ENCODE peak calls at places on chromosomes 3 and 15, in ten cellular contexts. One of them, this sample, is unnamed.
A peak's percentile ranks its signal among the peaks of the same experiment; 100 is the strongest.

GRCh38 chr3:110314512-110315114 is 757.0 kb upstream of the NECTIN3 start:
- DNase-seq in Peyer's patch: no peak
- DNase-seq in suprapubic skin: no peak
- DNase-seq in epithelial cell of prostate: no peak
- DNase-seq in lower lobe of right lung: no peak
- DNase-seq in CD8-positive, alpha-beta memory T cell: peak; percentile 31
- DNase-seq in neuronal stem cell: peak; percentile 35
- DNase-seq in RWPE1: peak; percentile 28
- DNase-seq in endothelial cell of umbilical vein: peak; percentile 56
- DNase-seq in heart left ventricle: peak; percentile 37
- DNase-seq in this sample: peak; percentile 29

GRCh38 chr3:33355611-33356010 is 78.4 kb downstream of the FBXL2 start:
- DNase-seq in Peyer's patch: no peak
- DNase-seq in suprapubic skin: no peak
- DNase-seq in epithelial cell of prostate: no peak
- DNase-seq in lower lobe of right lung: no peak
- DNase-seq in CD8-positive, alpha-beta memory T cell: no peak
- DNase-seq in neuronal stem cell: no peak
- DNase-seq in RWPE1: peak; percentile 28
- DNase-seq in endothelial cell of umbilical vein: peak; percentile 39
- DNase-seq in heart left ventricle: no peak
- DNase-seq in this sample: no peak

GRCh38 chr15:40104296-40104864 is 4.3 kb downstream of the BMF start:
- DNase-seq in Peyer's patch: peak; percentile 48
- DNase-seq in suprapubic skin: no peak
- DNase-seq in epithelial cell of prostate: no peak
- DNase-seq in lower lobe of right lung: no peak
- DNase-seq in CD8-positive, alpha-beta memory T cell: no peak
- DNase-seq in neuronal stem cell: no peak
- DNase-seq in RWPE1: no peak
- DNase-seq in endothelial cell of umbilical vein: no peak
- DNase-seq in heart left ventricle: no peak
- DNase-seq in this sample: no peak

GRCh38 chr3:23600178-23600577 is 205.6 kb upstream of the UBE2E1 start:
- DNase-seq in Peyer's patch: no peak
- DNase-seq in suprapubic skin: no peak
- DNase-seq in epithelial cell of prostate: no peak
- DNase-seq in lower lobe of right lung: no peak
- DNase-seq in CD8-positive, alpha-beta memory T cell: no peak
- DNase-seq in neuronal stem cell: no peak
- DNase-seq in RWPE1: peak; percentile 33
- DNase-seq in endothelial cell of umbilical vein: no peak
- DNase-seq in heart left ventricle: no peak
- DNase-seq in this sample: no peak

GRCh38 chr15:63340353-63340752 is 41.3 kb downstream of the CA12 start:
- DNase-seq in Peyer's patch: no peak
- DNase-seq in suprapubic skin: no peak
- DNase-seq in epithelial cell of prostate: no peak
- DNase-seq in lower lobe of right lung: no peak
- DNase-seq in CD8-positive, alpha-beta memory T cell: no peak
- DNase-seq in neuronal stem cell: no peak
- DNase-seq in RWPE1: no peak
- DNase-seq in endothelial cell of umbilical vein: no peak
- DNase-seq in heart left ventricle: no peak
- DNase-seq in this sample: no peak

GRCh38 chr3:108877906-108878305 is 55.3 kb downstream of the TRAT1 start:
- DNase-seq in Peyer's patch: no peak
- DNase-seq in suprapubic skin: no peak
- DNase-seq in epithelial cell of prostate: no peak
- DNase-seq in lower lobe of right lung: no peak
- DNase-seq in CD8-positive, alpha-beta memory T cell: no peak
- DNase-seq in neuronal stem cell: no peak
- DNase-seq in RWPE1: no peak
- DNase-seq in endothelial cell of umbilical vein: no peak
- DNase-seq in heart left ventricle: no peak
- DNase-seq in this sample: no peak

GRCh38 chr3:130834476-130834875 is 59.4 kb upstream of the ATP2C1 start:
- DNase-seq in Peyer's patch: no peak
- DNase-seq in suprapubic skin: no peak
- DNase-seq in epithelial cell of prostate: no peak
- DNase-seq in lower lobe of right lung: no peak
- DNase-seq in CD8-positive, alpha-beta memory T cell: no peak
- DNase-seq in neuronal stem cell: no peak
- DNase-seq in RWPE1: no peak
- DNase-seq in endothelial cell of umbilical vein: no peak
- DNase-seq in heart left ventricle: no peak
- DNase-seq in this sample: no peak

GRCh38 chr3:3170998-3171397 is 8.5 kb downstream of the CRBN start:
- DNase-seq in Peyer's patch: no peak
- DNase-seq in suprapubic skin: no peak
- DNase-seq in epithelial cell of prostate: no peak
- DNase-seq in lower lobe of right lung: no peak
- DNase-seq in CD8-positive, alpha-beta memory T cell: no peak
- DNase-seq in neuronal stem cell: no peak
- DNase-seq in RWPE1: no peak
- DNase-seq in endothelial cell of umbilical vein: peak; percentile 76
- DNase-seq in heart left ventricle: no peak
- DNase-seq in this sample: no peak

GRCh38 chr15:68209272-68209671 is 4.1 kb upstream of the CALML4 start:
- DNase-seq in Peyer's patch: no peak
- DNase-seq in suprapubic skin: peak; percentile 47
- DNase-seq in epithelial cell of prostate: no peak
- DNase-seq in lower lobe of right lung: no peak
- DNase-seq in CD8-positive, alpha-beta memory T cell: no peak
- DNase-seq in neuronal stem cell: no peak
- DNase-seq in RWPE1: no peak
- DNase-seq in endothelial cell of umbilical vein: no peak
- DNase-seq in heart left ventricle: no peak
- DNase-seq in this sample: no peak

GRCh38 chr3:134079761-134080160 is 50.0 kb upstream of the SLCO2A1 start:
- DNase-seq in Peyer's patch: no peak
- DNase-seq in suprapubic skin: no peak
- DNase-seq in epithelial cell of prostate: no peak
- DNase-seq in lower lobe of right lung: no peak
- DNase-seq in CD8-positive, alpha-beta memory T cell: no peak
- DNase-seq in neuronal stem cell: no peak
- DNase-seq in RWPE1: no peak
- DNase-seq in endothelial cell of umbilical vein: no peak
- DNase-seq in heart left ventricle: no peak
- DNase-seq in this sample: no peak

GRCh38 chr3:126527006-126527405 is 3.1 kb downstream of the CHST13 start:
- DNase-seq in Peyer's patch: peak; percentile 34
- DNase-seq in suprapubic skin: no peak
- DNase-seq in epithelial cell of prostate: no peak
- DNase-seq in lower lobe of right lung: peak; percentile 28
- DNase-seq in CD8-positive, alpha-beta memory T cell: no peak
- DNase-seq in neuronal stem cell: no peak
- DNase-seq in RWPE1: no peak
- DNase-seq in endothelial cell of umbilical vein: no peak
- DNase-seq in heart left ventricle: peak; percentile 16
- DNase-seq in this sample: no peak

GRCh38 chr3:111072016-111072891 is 638 bp downstream of the NECTIN3 start:
- DNase-seq in Peyer's patch: peak; percentile 83
- DNase-seq in suprapubic skin: peak; percentile 64
- DNase-seq in epithelial cell of prostate: no peak
- DNase-seq in lower lobe of right lung: peak; percentile 50
- DNase-seq in CD8-positive, alpha-beta memory T cell: peak; percentile 5
- DNase-seq in neuronal stem cell: no peak
- DNase-seq in RWPE1: peak; percentile 18
- DNase-seq in endothelial cell of umbilical vein: peak; percentile 37
- DNase-seq in heart left ventricle: peak; percentile 33
- DNase-seq in this sample: peak; percentile 37

GRCh38 chr3:13105851-13106250 is 32.6 kb upstream of the IQSEC1 start:
- DNase-seq in Peyer's patch: peak; percentile 13
- DNase-seq in suprapubic skin: peak; percentile 11
- DNase-seq in epithelial cell of prostate: no peak
- DNase-seq in lower lobe of right lung: peak; percentile 32
- DNase-seq in CD8-positive, alpha-beta memory T cell: no peak
- DNase-seq in neuronal stem cell: no peak
- DNase-seq in RWPE1: no peak
- DNase-seq in endothelial cell of umbilical vein: no peak
- DNase-seq in heart left ventricle: no peak
- DNase-seq in this sample: no peak

GRCh38 chr15:62262305-62262941 is 97.3 kb upstream of the C2CD4B start:
- DNase-seq in Peyer's patch: no peak
- DNase-seq in suprapubic skin: no peak
- DNase-seq in epithelial cell of prostate: no peak
- DNase-seq in lower lobe of right lung: no peak
- DNase-seq in CD8-positive, alpha-beta memory T cell: no peak
- DNase-seq in neuronal stem cell: no peak
- DNase-seq in RWPE1: no peak
- DNase-seq in endothelial cell of umbilical vein: peak; percentile 4
- DNase-seq in heart left ventricle: no peak
- DNase-seq in this sample: no peak

GRCh38 chr15:75836953-75837321 is 6.3 kb upstream of the UBE2Q2 start:
- DNase-seq in Peyer's patch: no peak
- DNase-seq in suprapubic skin: no peak
- DNase-seq in epithelial cell of prostate: peak; percentile 53
- DNase-seq in lower lobe of right lung: peak; percentile 53
- DNase-seq in CD8-positive, alpha-beta memory T cell: no peak
- DNase-seq in neuronal stem cell: no peak
- DNase-seq in RWPE1: peak; percentile 57
- DNase-seq in endothelial cell of umbilical vein: peak; percentile 42
- DNase-seq in heart left ventricle: peak; percentile 54
- DNase-seq in this sample: no peak

GRCh38 chr15:74345051-74345450 is 22.4 kb downstream of the CYP11A1 start:
- DNase-seq in Peyer's patch: peak; percentile 21
- DNase-seq in suprapubic skin: no peak
- DNase-seq in epithelial cell of prostate: no peak
- DNase-seq in lower lobe of right lung: peak; percentile 24
- DNase-seq in CD8-positive, alpha-beta memory T cell: no peak
- DNase-seq in neuronal stem cell: no peak
- DNase-seq in RWPE1: no peak
- DNase-seq in endothelial cell of umbilical vein: peak; percentile 50
- DNase-seq in heart left ventricle: no peak
- DNase-seq in this sample: no peak

GRCh38 chr15:63040954-63041353 is 1.6 kb upstream of the TPM1 start:
- DNase-seq in Peyer's patch: no peak
- DNase-seq in suprapubic skin: no peak
- DNase-seq in epithelial cell of prostate: no peak
- DNase-seq in lower lobe of right lung: no peak
- DNase-seq in CD8-positive, alpha-beta memory T cell: no peak
- DNase-seq in neuronal stem cell: no peak
- DNase-seq in RWPE1: no peak
- DNase-seq in endothelial cell of umbilical vein: no peak
- DNase-seq in heart left ventricle: peak; percentile 72
- DNase-seq in this sample: no peak

GRCh38 chr15:79872358-79873017 is 24.3 kb downstream of the MTHFS start:
- DNase-seq in Peyer's patch: no peak
- DNase-seq in suprapubic skin: no peak
- DNase-seq in epithelial cell of prostate: no peak
- DNase-seq in lower lobe of right lung: peak; percentile 46
- DNase-seq in CD8-positive, alpha-beta memory T cell: peak; percentile 20
- DNase-seq in neuronal stem cell: no peak
- DNase-seq in RWPE1: no peak
- DNase-seq in endothelial cell of umbilical vein: no peak
- DNase-seq in heart left ventricle: no peak
- DNase-seq in this sample: no peak

GRCh38 chr3:145450018-145450682 is 710.8 kb downstream of the PLOD2 start:
- DNase-seq in Peyer's patch: no peak
- DNase-seq in suprapubic skin: no peak
- DNase-seq in epithelial cell of prostate: no peak
- DNase-seq in lower lobe of right lung: no peak
- DNase-seq in CD8-positive, alpha-beta memory T cell: no peak
- DNase-seq in neuronal stem cell: no peak
- DNase-seq in RWPE1: peak; percentile 3
- DNase-seq in endothelial cell of umbilical vein: no peak
- DNase-seq in heart left ventricle: no peak
- DNase-seq in this sample: no peak

GRCh38 chr3:145448436-145448835 is 712.5 kb downstream of the PLOD2 start:
- DNase-seq in Peyer's patch: no peak
- DNase-seq in suprapubic skin: no peak
- DNase-seq in epithelial cell of prostate: peak; percentile 16
- DNase-seq in lower lobe of right lung: no peak
- DNase-seq in CD8-positive, alpha-beta memory T cell: no peak
- DNase-seq in neuronal stem cell: no peak
- DNase-seq in RWPE1: no peak
- DNase-seq in endothelial cell of umbilical vein: no peak
- DNase-seq in heart left ventricle: no peak
- DNase-seq in this sample: no peak
- H3K27ac ChIP-seq in Peyer's patch: no peak overlapping the region
- H3K27ac ChIP-seq in suprapubic skin: no peak overlapping the region
- H3K27ac ChIP-seq in epithelial cell of prostate: no peak overlapping the region
- H3K27ac ChIP-seq in lower lobe of right lung: no peak overlapping the region
- H3K27ac ChIP-seq in CD8-positive, alpha-beta memory T cell: no peak overlapping the region
- H3K27ac ChIP-seq in neuronal stem cell: no peak overlapping the region
- H3K27ac ChIP-seq in RWPE1: no peak overlapping the region
- H3K27ac ChIP-seq in endothelial cell of umbilical vein: no peak overlapping the region
- H3K27ac ChIP-seq in heart left ventricle: no peak overlapping the region
- H3K27ac ChIP-seq in this sample: no peak overlapping the region

GRCh38 chr15:89805241-89806216 is 9.1 kb downstream of the ANPEP start:
- DNase-seq in Peyer's patch: peak; percentile 64
- DNase-seq in suprapubic skin: peak; percentile 51
- DNase-seq in epithelial cell of prostate: no peak
- DNase-seq in lower lobe of right lung: peak; percentile 28
- DNase-seq in CD8-positive, alpha-beta memory T cell: no peak
- DNase-seq in neuronal stem cell: no peak
- DNase-seq in RWPE1: no peak
- DNase-seq in endothelial cell of umbilical vein: no peak
- DNase-seq in heart left ventricle: no peak
- DNase-seq in this sample: no peak
- H3K27ac ChIP-seq in Peyer's patch: peak overlapping the region; percentile 89
- H3K27ac ChIP-seq in suprapubic skin: no peak overlapping the region
- H3K27ac ChIP-seq in epithelial cell of prostate: no peak overlapping the region
- H3K27ac ChIP-seq in lower lobe of right lung: no peak overlapping the region
- H3K27ac ChIP-seq in CD8-positive, alpha-beta memory T cell: no peak overlapping the region
- H3K27ac ChIP-seq in neuronal stem cell: no peak overlapping the region
- H3K27ac ChIP-seq in RWPE1: peak overlapping the region; percentile 0
- H3K27ac ChIP-seq in endothelial cell of umbilical vein: no peak overlapping the region
- H3K27ac ChIP-seq in heart left ventricle: no peak overlapping the region
- H3K27ac ChIP-seq in this sample: no peak overlapping the region

GRCh38 chr3:15345608-15346137 is 13.3 kb upstream of the SH3BP5 start:
- DNase-seq in Peyer's patch: no peak
- DNase-seq in suprapubic skin: no peak
- DNase-seq in epithelial cell of prostate: no peak
- DNase-seq in lower lobe of right lung: no peak
- DNase-seq in CD8-positive, alpha-beta memory T cell: no peak
- DNase-seq in neuronal stem cell: no peak
- DNase-seq in RWPE1: no peak
- DNase-seq in endothelial cell of umbilical vein: no peak
- DNase-seq in heart left ventricle: no peak
- DNase-seq in this sample: no peak
- H3K27ac ChIP-seq in Peyer's patch: no peak overlapping the region
- H3K27ac ChIP-seq in suprapubic skin: no peak overlapping the region
- H3K27ac ChIP-seq in epithelial cell of prostate: no peak overlapping the region
- H3K27ac ChIP-seq in lower lobe of right lung: no peak overlapping the region
- H3K27ac ChIP-seq in CD8-positive, alpha-beta memory T cell: no peak overlapping the region
- H3K27ac ChIP-seq in neuronal stem cell: no peak overlapping the region
- H3K27ac ChIP-seq in RWPE1: no peak overlapping the region
- H3K27ac ChIP-seq in endothelial cell of umbilical vein: no peak overlapping the region
- H3K27ac ChIP-seq in heart left ventricle: no peak overlapping the region
- H3K27ac ChIP-seq in this sample: no peak overlapping the region

DNA sequence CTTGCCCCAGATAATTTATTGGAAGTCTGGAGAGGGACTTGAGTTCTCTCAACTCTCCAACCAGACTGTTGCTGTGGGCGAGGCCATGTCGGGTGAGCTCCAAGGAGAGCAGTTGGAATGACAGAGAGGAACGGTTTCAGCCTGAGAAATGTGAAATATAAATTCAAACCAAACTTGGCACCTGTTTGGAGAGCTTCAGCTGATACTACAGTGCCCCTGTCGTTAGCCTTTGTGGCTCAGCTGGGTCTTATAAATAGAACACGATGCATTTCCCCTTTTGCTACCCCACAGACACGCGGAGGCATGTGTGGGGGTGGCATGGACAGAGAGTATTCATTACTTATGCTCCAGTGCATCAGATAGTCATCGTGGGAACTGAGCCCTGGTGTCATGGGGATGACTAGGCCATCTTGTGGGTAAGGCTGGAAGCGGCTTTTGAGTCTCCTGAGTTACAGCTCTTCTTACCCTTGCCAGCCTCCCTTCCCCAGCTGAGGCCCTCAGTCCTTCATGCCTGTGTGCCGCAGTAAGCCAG is 15.6 kb downstream of the SMAD3 start:
- DNase-seq in Peyer's patch: no peak
- DNase-seq in suprapubic skin: no peak
- DNase-seq in epithelial cell of prostate: no peak
- DNase-seq in lower lobe of right lung: peak; percentile 76
- DNase-seq in CD8-positive, alpha-beta memory T cell: no peak
- DNase-seq in neuronal stem cell: no peak
- DNase-seq in RWPE1: no peak
- DNase-seq in endothelial cell of umbilical vein: peak; percentile 32
- DNase-seq in heart left ventricle: peak; percentile 45
- DNase-seq in this sample: no peak
- H3K27ac ChIP-seq in Peyer's patch: peak overlapping the region; percentile 20
- H3K27ac ChIP-seq in suprapubic skin: peak overlapping the region; percentile 47
- H3K27ac ChIP-seq in epithelial cell of prostate: peak overlapping the region; percentile 13
- H3K27ac ChIP-seq in lower lobe of right lung: peak overlapping the region; percentile 47
- H3K27ac ChIP-seq in CD8-positive, alpha-beta memory T cell: no peak overlapping the region
- H3K27ac ChIP-seq in neuronal stem cell: no peak overlapping the region
- H3K27ac ChIP-seq in RWPE1: peak overlapping the region; percentile 64
- H3K27ac ChIP-seq in endothelial cell of umbilical vein: peak overlapping the region; percentile 22
- H3K27ac ChIP-seq in heart left ventricle: peak overlapping the region; percentile 64
- H3K27ac ChIP-seq in this sample: peak overlapping the region; percentile 33

This sample was measured in caudate nucleus.